ENCODE peak calls at places on chromosome 19, in seven cellular contexts. Z is neural crest cell; N is stimulated activated CD4-positive, alpha-beta T cell treated with anti-CD3 and anti-CD28 coated beads, Interleukin-4, amount 100 ng/mL, for 1 hour; O is SW480; G is ovary; H is ureter; J is nephron progenitor cell. C is an unnamed sample.
A peak's percentile ranks its signal among the peaks of the same experiment; 100 is the strongest.

GRCh38 chr19:56838680-56838929 is 1.9 kb downstream of the PEG3 start:
- DNase-seq in Z (no peak), N (no peak), O (no peak), G (no peak), H (no peak), J (no peak), C (no peak)

GRCh38 chr19:14474827-14475226 is 327 bp downstream of the PTGER1 start:
- DNase-seq in Z (no peak), N (no peak), O (no peak), G (no peak), H (no peak), J (no peak), C (no peak)

GRCh38 chr19:485583-486236 is 10.6 kb upstream of the MADCAM1 start:
- DNase-seq in Z (peak; percentile 68), N (no peak), O (peak; percentile 73), G (no peak), H (no peak), J (peak; percentile 46), C (peak; percentile 75)

GRCh38 chr19:19043481-19043880 is 10.1 kb downstream of the ARMC6 start:
- DNase-seq in Z (no peak), N (no peak), O (no peak), G (no peak), H (no peak), J (no peak), C (no peak)

GRCh38 chr19:42435316-42435715 is 7.4 kb downstream of the CXCL17 start:
- DNase-seq in Z (no peak), N (no peak), O (no peak), G (no peak), H (no peak), J (no peak), C (no peak)

GRCh38 chr19:3978145-3978544 is 7.1 kb downstream of the EEF2 start:
- DNase-seq in Z (no peak), N (no peak), O (no peak), G (no peak), H (no peak), J (no peak), C (no peak)

GRCh38 chr19:48120505-48120904 is 9.9 kb upstream of the PLA2G4C start:
- DNase-seq in Z (no peak), N (no peak), O (no peak), G (no peak), H (no peak), J (no peak), C (no peak)

GRCh38 chr19:41328157-41328817 is 18.3 kb downstream of the CCDC97 start:
- DNase-seq in Z (no peak), N (peak; percentile 50), O (no peak), G (no peak), H (no peak), J (no peak), C (no peak)

GRCh38 chr19:4089400-4089908 is 22.8 kb upstream of the ZBTB7A start:
- DNase-seq in Z (no peak), N (peak; percentile 28), O (peak; percentile 84), G (no peak), H (peak; percentile 85), J (no peak), C (no peak)

GRCh38 chr19:3826163-3826562 is 40.0 kb upstream of the MATK start:
- DNase-seq in Z (no peak), N (no peak), O (no peak), G (no peak), H (no peak), J (no peak), C (peak; percentile 47)

GRCh38 chr19:48806818-48807589 is 3.8 kb downstream of the BCAT2 start:
- DNase-seq in Z (no peak), N (no peak), O (no peak), G (no peak), H (no peak), J (peak; percentile 59), C (peak; percentile 81)

GRCh38 chr19:3516675-3517207 is 10.6 kb downstream of the FZR1 start:
- DNase-seq in Z (no peak), N (no peak), O (no peak), G (no peak), H (no peak), J (no peak), C (no peak)

GRCh38 chr19:1283207-1283916 is 2.3 kb upstream of the EFNA2 start:
- DNase-seq in Z (no peak), N (no peak), O (no peak), G (no peak), H (no peak), J (no peak), C (no peak)